ENCODE peak calls at places on chromosomes 5 and 9, in five cellular contexts. One of them, this sample, is unnamed.

GRCh38 chr5:172028167-172028566 is 21.7 kb upstream of the FBXW11 start:
- DNase-seq in right atrium auricular region: no peak
- DNase-seq in PC-9: no peak
- DNase-seq in PC-3: no peak
- DNase-seq in cardiac muscle cell: no peak
- DNase-seq in this sample: no peak

GRCh38 chr5:120413706-120414105 is 50.4 kb upstream of the PRR16 start:
- DNase-seq in cardiac muscle cell: no peak
- DNase-seq in PC-9: no peak
- DNase-seq in PC-3: peak; percentile 52
- DNase-seq in right atrium auricular region: no peak
- DNase-seq in this sample: no peak

GRCh38 chr9:33081128-33081851 is 4.8 kb upstream of the SMU1 start:
- DNase-seq in PC-9: peak; percentile 56
- DNase-seq in PC-3: peak; percentile 80
- DNase-seq in cardiac muscle cell: peak; percentile 80
- DNase-seq in right atrium auricular region: no peak
- DNase-seq in this sample: peak; percentile 41

GRCh38 chr5:173534664-173535063 is 81.8 kb downstream of the BOD1 start:
- DNase-seq in PC-9: no peak
- DNase-seq in right atrium auricular region: no peak
- DNase-seq in PC-3: no peak
- DNase-seq in cardiac muscle cell: no peak
- DNase-seq in this sample: no peak

GRCh38 chr5:41510176-41510831 is at the start of gene PLCXD3:
- DNase-seq in PC-9: peak; percentile 51
- DNase-seq in right atrium auricular region: peak; percentile 64
- DNase-seq in PC-3: peak; percentile 58
- DNase-seq in cardiac muscle cell: peak; percentile 88
- DNase-seq in this sample: no peak

GRCh38 chr5:375336-375920 is 53.9 kb downstream of the AHRR start:
- DNase-seq in right atrium auricular region: peak; percentile 36
- DNase-seq in cardiac muscle cell: no peak
- DNase-seq in PC-9: no peak
- DNase-seq in PC-3: no peak
- DNase-seq in this sample: peak; percentile 1

GRCh38 chr5:32100230-32100629 is 73.9 kb downstream of the GOLPH3 start:
- DNase-seq in right atrium auricular region: no peak
- DNase-seq in PC-3: no peak
- DNase-seq in cardiac muscle cell: no peak
- DNase-seq in PC-9: no peak
- DNase-seq in this sample: no peak

GRCh38 chr9:17757816-17758215 is 178.9 kb downstream of the SH3GL2 start:
- DNase-seq in cardiac muscle cell: no peak
- DNase-seq in PC-9: no peak
- DNase-seq in right atrium auricular region: no peak
- DNase-seq in PC-3: peak; percentile 40
- DNase-seq in this sample: no peak

GRCh38 chr9:110427497-110428104 is 89.9 kb upstream of the TXNDC8 start:
- DNase-seq in right atrium auricular region: no peak
- DNase-seq in PC-3: peak; percentile 69
- DNase-seq in cardiac muscle cell: peak; percentile 60
- DNase-seq in PC-9: no peak
- DNase-seq in this sample: no peak

GRCh38 chr5:124888622-124889521 is 142.4 kb upstream of the ZNF608 start:
- DNase-seq in right atrium auricular region: no peak
- DNase-seq in cardiac muscle cell: no peak
- DNase-seq in PC-9: no peak
- DNase-seq in PC-3: no peak
- DNase-seq in this sample: no peak
- H3K27ac ChIP-seq in right atrium auricular region: no peak overlapping the region
- H3K27ac ChIP-seq in cardiac muscle cell: no peak overlapping the region
- H3K27ac ChIP-seq in PC-9: no peak overlapping the region
- H3K27ac ChIP-seq in PC-3: no peak overlapping the region
- H3K27ac ChIP-seq in this sample: no peak overlapping the region

GRCh38 chr9:131395027-131395744 is 1.3 kb downstream of the PRRC2B start:
- DNase-seq in PC-9: peak; percentile 44
- DNase-seq in PC-3: peak; percentile 16
- DNase-seq in right atrium auricular region: no peak
- DNase-seq in cardiac muscle cell: no peak
- DNase-seq in this sample: peak; percentile 58
- H3K4me3 ChIP-seq in PC-9: peak overlapping the region; percentile 97
- H3K4me3 ChIP-seq in PC-3: peak overlapping the region; percentile 98
- H3K4me3 ChIP-seq in right atrium auricular region: peak overlapping the region; percentile 93
- H3K4me3 ChIP-seq in cardiac muscle cell: peak overlapping the region; percentile 91
- H3K4me3 ChIP-seq in this sample: peak overlapping the region; percentile 63

GRCh38 chr5:143080982-143081381 is 310.8 kb downstream of the ARHGAP26 start:
- DNase-seq in PC-9: no peak
- DNase-seq in cardiac muscle cell: no peak
- DNase-seq in PC-3: no peak
- DNase-seq in right atrium auricular region: no peak
- DNase-seq in this sample: no peak
- H3K27ac ChIP-seq in PC-9: no peak overlapping the region
- H3K27ac ChIP-seq in cardiac muscle cell: no peak overlapping the region
- H3K27ac ChIP-seq in PC-3: no peak overlapping the region
- H3K27ac ChIP-seq in right atrium auricular region: no peak overlapping the region
- H3K27ac ChIP-seq in this sample: no peak overlapping the region

GRCh38 chr9:34592895-34593601 is 3.5 kb upstream of the CNTFR start:
- DNase-seq in PC-3: peak; percentile 12
- DNase-seq in right atrium auricular region: peak; percentile 91
- DNase-seq in PC-9: no peak
- DNase-seq in cardiac muscle cell: no peak
- DNase-seq in this sample: no peak
- H3K4me3 ChIP-seq in PC-3: no peak overlapping the region
- H3K4me3 ChIP-seq in right atrium auricular region: no peak overlapping the region
- H3K4me3 ChIP-seq in PC-9: no peak overlapping the region
- H3K4me3 ChIP-seq in cardiac muscle cell: no peak overlapping the region
- H3K4me3 ChIP-seq in this sample: no peak overlapping the region

GRCh38 chr5:161042862-161043261 is 190.9 kb upstream of the ATP10B start:
- DNase-seq in PC-9: no peak
- DNase-seq in PC-3: no peak
- DNase-seq in cardiac muscle cell: no peak
- DNase-seq in right atrium auricular region: no peak
- DNase-seq in this sample: no peak

DNA sequence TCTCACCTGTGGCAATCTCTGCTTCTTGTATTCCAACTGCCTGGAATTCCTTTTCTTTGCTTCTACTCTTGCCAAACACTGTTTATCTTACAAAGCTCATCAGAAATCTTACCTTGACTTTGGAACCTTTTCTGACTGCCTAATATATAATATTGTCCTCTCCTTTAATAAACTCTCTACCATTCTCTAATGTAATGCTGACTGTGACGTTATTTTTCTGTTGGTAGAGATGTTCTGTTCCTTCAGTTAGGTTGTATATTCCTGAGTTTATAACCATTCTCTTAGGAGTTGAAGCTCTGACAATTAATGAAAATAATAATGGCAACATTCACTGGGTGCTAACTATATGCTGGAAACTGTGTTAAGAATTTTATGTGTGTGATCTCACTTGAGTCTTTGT is 188.8 kb upstream of the ATP10B start:
- DNase-seq in right atrium auricular region: no peak
- DNase-seq in cardiac muscle cell: no peak
- DNase-seq in PC-3: no peak
- DNase-seq in PC-9: no peak
- DNase-seq in this sample: no peak
- H3K27ac ChIP-seq in right atrium auricular region: no peak overlapping the region
- H3K27ac ChIP-seq in cardiac muscle cell: no peak overlapping the region
- H3K27ac ChIP-seq in PC-3: no peak overlapping the region
- H3K27ac ChIP-seq in PC-9: no peak overlapping the region
- H3K27ac ChIP-seq in this sample: no peak overlapping the region

This sample was measured in CD8-positive, alpha-beta T cell.